ENCODE peak calls at places on chromosomes 11 and 22, in four cellular contexts. M is body of pancreas, U is psoas muscle, P is A549. Y is an unnamed sample. For H3K4me1, the result is how much of the 10 kb centered on the place peaks cover.

GRCh38 chr11:62538470-62539237 is 8.0 kb downstream of the AHNAK start:
- DNase-seq in M (no peak), U (no peak), P (no peak), Y (no peak)

GRCh38 chr11:34621876-34622275 is 983 bp downstream of the EHF start:
- DNase-seq in M (no peak), U (no peak), P (no peak), Y (no peak)

GRCh38 chr11:118012083-118012669 is 26.0 kb downstream of the IL10RA start:
- DNase-seq in M (peak), U (peak), P (no peak), Y (peak)

GRCh38 chr22:35894464-35894878 is 134.2 kb downstream of the RBFOX2 start:
- DNase-seq in M (no peak), U (no peak), P (no peak), Y (peak)

GRCh38 chr11:64654958-64655541 is 64.0 kb downstream of the SLC22A12 start:
- DNase-seq in M (peak), U (no peak), P (no peak), Y (no peak)

GRCh38 chr11:95650271-95650670 is 139.3 kb downstream of the FAM76B start:
- DNase-seq in M (no peak), U (no peak), P (no peak), Y (no peak)

GRCh38 chr22:17769013-17769715 is 5.1 kb downstream of the BID start:
- DNase-seq in M (no peak), U (no peak), P (no peak), Y (no peak)

GRCh38 chr11:2746401-2747230 is 46.8 kb upstream of the KCNQ1OT1 start:
- DNase-seq in M (no peak), U (peak), P (no peak), Y (no peak)

GRCh38 chr11:83736689-83737088 is 450.5 kb upstream of the CCDC90B start:
- DNase-seq in M (no peak), U (no peak), P (no peak), Y (no peak)

GRCh38 chr11:75577198-75577597 is 15.1 kb downstream of the SERPINH1 start:
- DNase-seq in M (peak), U (peak), P (peak), Y (peak)

GRCh38 chr11:763073-763463 is 14.2 kb downstream of the GATD1 start:
- DNase-seq in M (no peak), U (no peak), P (no peak), Y (no peak)

GRCh38 chr11:95301497-95301896 is 70.5 kb upstream of the SESN3 start:
- DNase-seq in M (peak), U (no peak), P (no peak), Y (no peak)

GRCh38 chr11:96012086-96012824 is 88.3 kb upstream of the MTMR2 start:
- DNase-seq in M (peak), U (no peak), P (peak), Y (no peak)

GRCh38 chr11:92070026-92070889 is 154.4 kb upstream of the FAT3 start:
- DNase-seq in M (no peak), U (no peak), P (no peak), Y (no peak)

GRCh38 chr11:111565111-111565720 is 24.7 kb downstream of the LAYN start:
- DNase-seq in M (peak), U (no peak), P (peak), Y (peak)

GRCh38 chr11:67282155-67282875 is 6.8 kb upstream of the ANKRD13D start:
- DNase-seq in M (no peak), U (peak), P (no peak), Y (no peak)

GRCh38 chr22:22343603-22344276 is 99.2 kb downstream of the VPREB1 start:
- DNase-seq in M (peak), U (no peak), P (no peak), Y (no peak)

GRCh38 chr11:86152006-86152862 is 83.3 kb upstream of the PICALM start:
- DNase-seq in M (peak), U (no peak), P (no peak), Y (no peak)

GRCh38 chr22:40194656-40195055 is 16.9 kb downstream of the TNRC6B start:
- DNase-seq in M (no peak), U (no peak), P (no peak), Y (no peak)

GRCh38 chr11:84922212-84922805 is 704.8 kb downstream of the DLG2 start:
- DNase-seq in M (no peak), U (no peak), P (no peak), Y (no peak)

GRCh38 chr11:79822771-79823170 is 381.9 kb upstream of the TENM4 start:
- DNase-seq in M (no peak), U (no peak), P (no peak), Y (no peak)

GRCh38 chr11:124467376-124468061 is 22.0 kb upstream of the OR8B8 start:
- DNase-seq in M (no peak), U (no peak), P (no peak), Y (no peak)

GRCh38 chr11:49405743-49406142 is 197.3 kb upstream of the FOLH1 start:
- DNase-seq in M (no peak), U (peak), P (no peak), Y (peak)

GRCh38 chr11:113796663-113797259 is 17.2 kb downstream of the CLDN25 start:
- DNase-seq in M (peak), U (no peak), P (peak), Y (peak)

GRCh38 chr22:29633514-29634312 is 30.3 kb downstream of the NF2 start:
- DNase-seq in M (no peak), U (no peak), P (no peak), Y (no peak)

GRCh38 chr22:19892925-19893324 is 38.3 kb upstream of the GNB1L start:
- DNase-seq in M (no peak), U (no peak), P (no peak), Y (no peak)

GRCh38 chr11:37500425-37500824 is 902.4 kb upstream of the RAG2 start:
- DNase-seq in M (no peak), U (no peak), P (no peak), Y (no peak)

GRCh38 chr11:13963949-13964770 is 1.6 kb downstream of the SPON1 start:
- DNase-seq in M (no peak), U (no peak), P (no peak), Y (no peak)

GRCh38 chr11:35035894-35036408 is 103.0 kb upstream of the CD44 start:
- DNase-seq in M (peak), U (no peak), P (no peak), Y (no peak)

GRCh38 chr11:120715239-120715638 is 203.7 kb downstream of the GRIK4 start:
- DNase-seq in M (no peak), U (no peak), P (peak), Y (no peak)

GRCh38 chr11:88103337-88104206 is 71.7 kb downstream of the RAB38 start:
- DNase-seq in M (peak), U (no peak), P (peak), Y (peak)

GRCh38 chr11:43404836-43405479 is 46.2 kb downstream of the TTC17 start:
- DNase-seq in M (no peak), U (no peak), P (no peak), Y (no peak)

GRCh38 chr11:79044211-79044610 is 396.6 kb downstream of the TENM4 start:
- DNase-seq in M (no peak), U (no peak), P (no peak), Y (no peak)

GRCh38 chr11:6617315-6617781 is 1.9 kb downstream of the TPP1 start:
- DNase-seq in M (no peak), U (no peak), P (no peak), Y (no peak)

GRCh38 chr11:11620966-11621880 is 582 bp downstream of the GALNT18 start:
- DNase-seq in M (peak), U (peak), P (peak), Y (peak)

GRCh38 chr11:111081021-111081511 is 164.5 kb upstream of the POU2AF2 start:
- DNase-seq in M (no peak), U (no peak), P (no peak), Y (no peak)

DNA sequence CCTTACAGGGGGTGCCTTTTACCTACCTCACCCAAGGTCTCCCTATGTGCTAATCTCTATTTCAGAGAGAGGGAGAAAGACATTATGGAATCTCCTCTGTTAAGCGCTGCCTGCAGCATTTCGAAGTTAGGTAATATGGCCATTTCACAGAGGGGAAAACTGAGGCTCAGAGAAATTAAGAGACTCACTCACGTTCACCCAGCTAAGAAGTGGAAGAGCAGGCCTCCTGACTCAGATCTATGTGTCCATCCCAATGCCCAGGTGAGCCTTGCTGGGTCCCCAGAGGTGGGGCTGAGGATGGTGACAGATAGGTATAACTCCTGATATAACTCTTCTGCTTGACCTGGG is 147.0 kb downstream of the FBXO7 start:
- DNase-seq in M (no peak), U (no peak), P (no peak), Y (no peak)
- H3K27ac ChIP-seq in M (peak), U (peak), P (no peak), Y (peak)

GRCh38 chr11:23897453-23898289 is 599.2 kb upstream of the LUZP2 start:
- DNase-seq in M (no peak), U (no peak), P (no peak), Y (no peak)

GRCh38 chr11:23903044-23903704 is 593.7 kb upstream of the LUZP2 start:
- DNase-seq in M (no peak), U (no peak), P (no peak), Y (no peak)
- TF ChIP-seq CTCF in M (no peak), U (no peak), P (no peak), Y (no peak)

DNA sequence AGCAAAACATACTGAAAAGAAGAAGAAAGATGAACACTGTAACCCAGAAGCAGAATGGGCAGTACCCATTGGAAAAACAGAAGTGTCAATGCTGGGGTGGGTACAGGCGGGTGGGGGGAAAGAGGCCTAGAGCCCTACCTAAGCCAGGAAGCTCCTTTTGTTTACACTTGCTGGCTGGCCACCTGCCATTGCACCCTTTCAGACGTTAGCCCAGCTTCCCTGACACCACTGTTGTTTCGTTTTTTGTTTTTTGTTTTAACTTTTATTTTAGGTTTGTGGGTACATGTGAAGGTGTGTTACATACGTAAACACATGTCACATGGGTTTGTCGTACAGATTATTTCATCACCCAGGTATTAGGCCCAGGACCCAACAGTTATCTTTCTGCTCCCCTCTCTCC is 55.4 kb downstream of the PLEKHA7 start:
- DNase-seq in M (peak), U (no peak), P (no peak), Y (no peak)
- H3K4me1 ChIP-seq in M (half or more), U (under half), P (under half), Y (under half)

DNA sequence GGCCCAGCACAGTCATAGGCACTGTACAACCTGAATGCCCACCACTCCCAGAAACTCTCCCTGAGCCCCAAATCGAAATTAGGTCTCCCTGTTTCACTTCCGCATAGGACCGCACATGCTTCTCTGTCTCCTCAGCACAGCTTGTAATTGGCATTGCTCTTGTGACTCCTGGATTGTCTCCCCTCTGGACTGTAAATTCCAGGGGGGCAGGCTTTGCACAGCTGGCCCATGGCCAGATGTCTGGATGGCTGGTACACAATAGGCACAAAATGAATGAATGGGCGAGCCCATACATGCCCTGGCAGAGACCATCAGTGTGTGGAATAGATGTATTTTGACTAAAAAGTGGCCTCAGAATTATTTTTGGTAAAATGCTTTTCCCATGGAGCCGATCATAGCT is 63.3 kb upstream of the PHF21B start:
- DNase-seq in M (no peak), U (no peak), P (no peak), Y (no peak)
- H3K27ac ChIP-seq in M (no peak), U (no peak), P (peak), Y (no peak)

GRCh38 chr22:31944700-31945477 is 554 bp downstream of the YWHAH start:
- DNase-seq in M (peak), U (peak), P (peak), Y (peak)
- TF ChIP-seq CTCF in M (no peak), U (no peak), P (no peak), Y (no peak)

GRCh38 chr11:21390430-21390829 is 721.0 kb downstream of the NELL1 start:
- DNase-seq in M (no peak), U (no peak), P (no peak), Y (no peak)

GRCh38 chr11:21385669-21386068 is 716.3 kb downstream of the NELL1 start:
- DNase-seq in M (no peak), U (no peak), P (no peak), Y (no peak)
- H3K4me1 ChIP-seq in M (under half), U (under half), P (under half), Y (under half)

GRCh38 chr11:106959800-106960199 is 58.5 kb downstream of the GUCY1A2 start:
- DNase-seq in M (no peak), U (no peak), P (no peak), Y (no peak)
- H3K27ac ChIP-seq in M (no peak), U (no peak), P (peak), Y (no peak)

GRCh38 chr11:116499396-116500001 is 273.3 kb downstream of the BUD13 start:
- DNase-seq in M (peak), U (peak), P (peak), Y (peak)
- TF ChIP-seq CTCF in M (peak), U (peak), P (peak), Y (peak)

DNA sequence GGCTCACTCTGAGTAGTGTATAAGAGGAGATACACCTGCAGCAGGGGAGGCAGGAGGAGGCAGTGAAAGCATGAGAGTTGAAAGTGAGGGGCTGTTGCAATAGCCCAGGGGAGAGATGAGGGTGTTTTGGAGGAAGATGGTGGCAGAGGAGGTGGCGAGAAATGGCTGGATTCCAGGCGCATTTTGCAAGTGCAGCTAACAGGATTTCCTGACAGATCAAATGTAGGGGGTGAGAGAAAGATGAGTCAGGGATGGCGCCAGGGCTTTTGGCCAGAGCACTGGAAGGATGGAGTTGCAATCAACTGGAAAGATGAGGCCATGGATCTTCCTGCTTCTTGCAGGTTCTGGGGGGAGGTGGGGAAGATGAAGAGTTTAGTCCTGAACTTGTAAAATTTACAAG is 16.8 kb upstream of the TSPAN18 start:
- DNase-seq in M (no peak), U (no peak), P (no peak), Y (no peak)
- H3K4me1 ChIP-seq in M (under half), U (under half), P (under half), Y (under half)

DNA sequence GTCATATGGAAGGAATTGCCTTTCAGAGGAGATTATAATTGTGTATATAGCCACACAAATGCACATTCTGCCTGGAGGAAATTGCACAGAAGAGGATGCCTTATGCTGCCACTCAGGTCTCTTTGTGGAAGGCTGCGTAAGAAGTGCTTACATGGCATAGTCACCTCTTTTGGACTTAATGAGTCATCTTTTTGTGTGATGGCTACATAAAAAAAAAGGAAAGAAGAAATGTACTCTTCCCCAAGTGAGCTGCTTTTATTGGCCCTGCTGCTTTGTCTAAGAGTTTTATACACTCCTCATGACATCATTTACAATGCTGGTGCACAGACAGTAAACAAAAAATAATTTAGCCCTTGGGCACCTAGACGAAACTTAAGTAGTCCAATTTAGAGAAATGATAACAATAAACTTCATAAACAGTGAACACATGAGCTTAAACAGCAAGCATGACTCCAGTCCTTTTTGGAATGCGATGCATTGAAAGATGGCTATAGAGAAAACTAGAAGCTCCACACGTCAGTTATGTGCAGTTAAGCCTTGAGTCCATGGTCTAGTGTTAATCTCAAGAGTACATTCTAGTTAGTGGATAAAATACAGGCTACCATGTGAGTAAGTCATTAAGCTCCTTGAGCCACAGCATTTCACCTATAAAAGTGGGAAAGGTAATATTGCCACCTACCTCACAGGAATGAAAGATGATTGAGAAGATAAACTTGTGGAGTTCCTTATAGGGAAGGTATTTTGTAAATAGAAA is 12.0 kb downstream of the CSTPP1 start:
- DNase-seq in M (no peak), U (no peak), P (no peak), Y (no peak)
- H3K27ac ChIP-seq in M (peak), U (no peak), P (peak), Y (no peak)

Y was measured in testis.